ENCODE peak calls at places on chromosome 6, in five cellular contexts. V is AG08396; A is mesenchymal stem cell; U is hepatocyte; Z is activated CD4-positive, alpha-beta T cell treated with anti-CD3 and anti-CD28 coated beads, Interleukin-2, amount 50 U/mL, for 1 hour. H is an unnamed sample.

GRCh38 chr6:51613558-51613957 is 473.9 kb downstream of the PKHD1 start:
- DNase-seq in V (no peak), A (no peak), U (no peak), Z (no peak), H (no peak)

GRCh38 chr6:157688275-157688959 is 134.6 kb upstream of the SNX9 start:
- DNase-seq in V (no peak), A (no peak), U (no peak), Z (no peak), H (no peak)

GRCh38 chr6:16198061-16198705 is 40.2 kb upstream of the GMPR start:
- DNase-seq in V (no peak), A (no peak), U (no peak), Z (no peak), H (no peak)

GRCh38 chr6:108133594-108134179 is 32.1 kb upstream of the NR2E1 start:
- DNase-seq in V (peak), A (peak), U (peak), Z (no peak), H (no peak)

GRCh38 chr6:106974337-106974998 is at the start of gene CD24:
- DNase-seq in V (no peak), A (peak), U (peak), Z (no peak), H (peak)

GRCh38 chr6:127182501-127182900 is 64.0 kb downstream of the RSPO3 start:
- DNase-seq in V (no peak), A (peak), U (no peak), Z (no peak), H (no peak)

GRCh38 chr6:20034408-20034769 is 177.9 kb downstream of the MBOAT1 start:
- DNase-seq in V (no peak), A (no peak), U (no peak), Z (no peak), H (no peak)

GRCh38 chr6:90222724-90223198 is 73.9 kb downstream of the BACH2 start:
- DNase-seq in V (no peak), A (peak), U (peak), Z (no peak), H (no peak)

GRCh38 chr6:63598251-63599036 is 26.2 kb downstream of the LOC128125822 start:
- DNase-seq in V (peak), A (peak), U (peak), Z (peak), H (peak)

GRCh38 chr6:118320652-118321051 is 227.4 kb upstream of the PLN start:
- DNase-seq in V (no peak), A (no peak), U (no peak), Z (no peak), H (no peak)

GRCh38 chr6:49668083-49668511 is 31.5 kb upstream of the RHAG start:
- DNase-seq in V (no peak), A (no peak), U (peak), Z (no peak), H (no peak)

GRCh38 chr6:2524090-2524489 is 226.6 kb downstream of the MYLK4 start:
- DNase-seq in V (no peak), A (no peak), U (no peak), Z (no peak), H (no peak)

GRCh38 chr6:133241088-133241900 is at the start of gene EYA4:
- DNase-seq in V (peak), A (peak), U (peak), Z (no peak), H (no peak)

GRCh38 chr6:43192911-43193310 is 10.9 kb downstream of the CUL9 start:
- DNase-seq in V (no peak), A (no peak), U (no peak), Z (no peak), H (no peak)

GRCh38 chr6:10855233-10855632 is 16.9 kb upstream of the MAK start:
- DNase-seq in V (no peak), A (no peak), U (no peak), Z (no peak), H (no peak)

GRCh38 chr6:168865-169455 is 123.3 kb upstream of the DUSP22 start:
- DNase-seq in V (peak), A (peak), U (peak), Z (no peak), H (peak)

GRCh38 chr6:11069760-11070159 is 23.9 kb upstream of the SMIM13 start:
- DNase-seq in V (no peak), A (peak), U (no peak), Z (no peak), H (no peak)

GRCh38 chr6:415087-415486 is 23.5 kb downstream of the IRF4 start:
- DNase-seq in V (no peak), A (no peak), U (no peak), Z (no peak), H (no peak)

GRCh38 chr6:63997727-63998126 is 362.1 kb downstream of the PHF3 start:
- DNase-seq in V (no peak), A (no peak), U (no peak), Z (no peak), H (no peak)

GRCh38 chr6:162124710-162125435 is 602.7 kb downstream of the PRKN start:
- DNase-seq in V (no peak), A (no peak), U (no peak), Z (no peak), H (no peak)

GRCh38 chr6:5681480-5681879 is 325.2 kb downstream of the NRN1 start:
- DNase-seq in V (no peak), A (no peak), U (no peak), Z (no peak), H (no peak)

GRCh38 chr6:40187654-40188053 is 253.4 kb upstream of the MOCS1 start:
- DNase-seq in V (no peak), A (no peak), U (no peak), Z (no peak), H (no peak)

GRCh38 chr6:34565722-34566137 is 9.6 kb upstream of the SPDEF start:
- DNase-seq in V (no peak), A (no peak), U (no peak), Z (no peak), H (no peak)

GRCh38 chr6:108689279-108690161 is 128.8 kb downstream of the FOXO3 start:
- DNase-seq in V (peak), A (peak), U (peak), Z (no peak), H (no peak)

GRCh38 chr6:135722679-135723078 is 128.8 kb upstream of the PDE7B start:
- DNase-seq in V (peak), A (peak), U (peak), Z (no peak), H (no peak)

GRCh38 chr6:64012351-64013060 is 376.9 kb downstream of the PHF3 start:
- DNase-seq in V (peak), A (peak), U (peak), Z (no peak), H (no peak)

GRCh38 chr6:65819152-65819551 is 112.1 kb upstream of the EYS start:
- DNase-seq in V (no peak), A (peak), U (no peak), Z (no peak), H (no peak)

GRCh38 chr6:27757307-27757706 is 154.9 kb downstream of the OR2B2 start:
- DNase-seq in V (no peak), A (no peak), U (peak), Z (peak), H (peak)

GRCh38 chr6:31651602-31652191 is 764 bp downstream of the BAG6 start:
- DNase-seq in V (peak), A (no peak), U (peak), Z (no peak), H (no peak)

GRCh38 chr6:116012471-116012949 is 48.2 kb downstream of the FRK start:
- DNase-seq in V (no peak), A (peak), U (no peak), Z (no peak), H (no peak)

GRCh38 chr6:35215665-35216411 is 2.1 kb downstream of the SCUBE3 start:
- DNase-seq in V (no peak), A (no peak), U (no peak), Z (no peak), H (no peak)

GRCh38 chr6:88492824-88493223 is 326.7 kb upstream of the CNR1 start:
- DNase-seq in V (peak), A (peak), U (peak), Z (no peak), H (no peak)

GRCh38 chr6:134081506-134081905 is 29.1 kb upstream of the SLC2A12 start:
- DNase-seq in V (no peak), A (no peak), U (no peak), Z (no peak), H (no peak)

GRCh38 chr6:63589955-63590411 is 17.7 kb downstream of the LOC128125822 start:
- DNase-seq in V (no peak), A (no peak), U (no peak), Z (no peak), H (no peak)

H was measured in naive thymus-derived CD4-positive, alpha-beta T cell.